ENCODE peak calls at places on chromosomes 6 and 20, in nine cellular contexts. One of them, this sample, is unnamed.

GRCh38 chr6:163659807-163660206 is 245.3 kb downstream of the QKI start:
- DNase-seq in GM23248: no peak
- DNase-seq in glutamatergic neuron: no peak
- DNase-seq in hypothalamus: no peak
- DNase-seq in stimulated activated CD4-positive, alpha-beta T cell treated with anti-CD3 and anti-CD28 coated beads, Interleukin-4, amount 100 ng/mL, for 4 hours: no peak
- DNase-seq in foreskin keratinocyte: no peak
- DNase-seq in activated gamma-delta T cell: no peak
- DNase-seq in Daoy: no peak
- DNase-seq in NCI-H510A treated with DMSO at 0.1 percent for 48 hours: no peak
- DNase-seq in this sample: no peak

GRCh38 chr6:169847773-169848380 is 96.5 kb downstream of the ERMARD start:
- DNase-seq in GM23248: peak
- DNase-seq in Daoy: no peak
- DNase-seq in foreskin keratinocyte: peak
- DNase-seq in glutamatergic neuron: no peak
- DNase-seq in NCI-H510A treated with DMSO at 0.1 percent for 48 hours: no peak
- DNase-seq in activated gamma-delta T cell: no peak
- DNase-seq in hypothalamus: no peak
- DNase-seq in stimulated activated CD4-positive, alpha-beta T cell treated with anti-CD3 and anti-CD28 coated beads, Interleukin-4, amount 100 ng/mL, for 4 hours: no peak
- DNase-seq in this sample: no peak

GRCh38 chr6:38234141-38234540 is 405.6 kb downstream of the BTBD9 start:
- DNase-seq in activated gamma-delta T cell: no peak
- DNase-seq in GM23248: no peak
- DNase-seq in foreskin keratinocyte: no peak
- DNase-seq in stimulated activated CD4-positive, alpha-beta T cell treated with anti-CD3 and anti-CD28 coated beads, Interleukin-4, amount 100 ng/mL, for 4 hours: no peak
- DNase-seq in hypothalamus: no peak
- DNase-seq in Daoy: no peak
- DNase-seq in glutamatergic neuron: no peak
- DNase-seq in NCI-H510A treated with DMSO at 0.1 percent for 48 hours: no peak
- DNase-seq in this sample: no peak

GRCh38 chr20:2698912-2699311 is 6.3 kb downstream of the EBF4 start:
- DNase-seq in glutamatergic neuron: peak
- DNase-seq in Daoy: no peak
- DNase-seq in stimulated activated CD4-positive, alpha-beta T cell treated with anti-CD3 and anti-CD28 coated beads, Interleukin-4, amount 100 ng/mL, for 4 hours: no peak
- DNase-seq in NCI-H510A treated with DMSO at 0.1 percent for 48 hours: no peak
- DNase-seq in hypothalamus: no peak
- DNase-seq in activated gamma-delta T cell: no peak
- DNase-seq in foreskin keratinocyte: no peak
- DNase-seq in GM23248: no peak
- DNase-seq in this sample: peak

GRCh38 chr6:127515234-127515793 is 3.8 kb downstream of the MTCL3 start:
- DNase-seq in stimulated activated CD4-positive, alpha-beta T cell treated with anti-CD3 and anti-CD28 coated beads, Interleukin-4, amount 100 ng/mL, for 4 hours: peak
- DNase-seq in Daoy: no peak
- DNase-seq in foreskin keratinocyte: no peak
- DNase-seq in GM23248: peak
- DNase-seq in NCI-H510A treated with DMSO at 0.1 percent for 48 hours: no peak
- DNase-seq in activated gamma-delta T cell: no peak
- DNase-seq in hypothalamus: peak
- DNase-seq in glutamatergic neuron: peak
- DNase-seq in this sample: no peak

GRCh38 chr6:109096198-109096597 is 891 bp downstream of the CEP57L1 start:
- DNase-seq in GM23248: peak
- DNase-seq in glutamatergic neuron: no peak
- DNase-seq in hypothalamus: no peak
- DNase-seq in Daoy: peak
- DNase-seq in foreskin keratinocyte: no peak
- DNase-seq in NCI-H510A treated with DMSO at 0.1 percent for 48 hours: no peak
- DNase-seq in stimulated activated CD4-positive, alpha-beta T cell treated with anti-CD3 and anti-CD28 coated beads, Interleukin-4, amount 100 ng/mL, for 4 hours: no peak
- DNase-seq in activated gamma-delta T cell: no peak
- DNase-seq in this sample: no peak

GRCh38 chr6:161139304-161139765 is 134.5 kb downstream of the AGPAT4 start:
- DNase-seq in Daoy: no peak
- DNase-seq in GM23248: no peak
- DNase-seq in stimulated activated CD4-positive, alpha-beta T cell treated with anti-CD3 and anti-CD28 coated beads, Interleukin-4, amount 100 ng/mL, for 4 hours: no peak
- DNase-seq in foreskin keratinocyte: no peak
- DNase-seq in activated gamma-delta T cell: no peak
- DNase-seq in glutamatergic neuron: no peak
- DNase-seq in NCI-H510A treated with DMSO at 0.1 percent for 48 hours: no peak
- DNase-seq in hypothalamus: no peak
- DNase-seq in this sample: no peak

GRCh38 chr6:170150590-170150945 is 140.3 kb downstream of the DLL1 start:
- DNase-seq in Daoy: no peak
- DNase-seq in activated gamma-delta T cell: no peak
- DNase-seq in foreskin keratinocyte: no peak
- DNase-seq in stimulated activated CD4-positive, alpha-beta T cell treated with anti-CD3 and anti-CD28 coated beads, Interleukin-4, amount 100 ng/mL, for 4 hours: no peak
- DNase-seq in NCI-H510A treated with DMSO at 0.1 percent for 48 hours: no peak
- DNase-seq in GM23248: no peak
- DNase-seq in hypothalamus: no peak
- DNase-seq in glutamatergic neuron: no peak
- DNase-seq in this sample: no peak

GRCh38 chr6:128806274-128806673 is 76.7 kb upstream of the LAMA2 start:
- DNase-seq in NCI-H510A treated with DMSO at 0.1 percent for 48 hours: no peak
- DNase-seq in stimulated activated CD4-positive, alpha-beta T cell treated with anti-CD3 and anti-CD28 coated beads, Interleukin-4, amount 100 ng/mL, for 4 hours: no peak
- DNase-seq in activated gamma-delta T cell: no peak
- DNase-seq in glutamatergic neuron: no peak
- DNase-seq in GM23248: peak
- DNase-seq in hypothalamus: no peak
- DNase-seq in foreskin keratinocyte: peak
- DNase-seq in Daoy: no peak
- DNase-seq in this sample: no peak

GRCh38 chr6:125050663-125051318 is 88.6 kb downstream of the RNF217 start:
- DNase-seq in foreskin keratinocyte: no peak
- DNase-seq in activated gamma-delta T cell: no peak
- DNase-seq in NCI-H510A treated with DMSO at 0.1 percent for 48 hours: peak
- DNase-seq in stimulated activated CD4-positive, alpha-beta T cell treated with anti-CD3 and anti-CD28 coated beads, Interleukin-4, amount 100 ng/mL, for 4 hours: no peak
- DNase-seq in Daoy: no peak
- DNase-seq in hypothalamus: no peak
- DNase-seq in glutamatergic neuron: no peak
- DNase-seq in GM23248: no peak
- DNase-seq in this sample: no peak

GRCh38 chr6:132122871-132123270 is 171.7 kb upstream of the CCN2 start:
- DNase-seq in foreskin keratinocyte: no peak
- DNase-seq in activated gamma-delta T cell: no peak
- DNase-seq in GM23248: no peak
- DNase-seq in stimulated activated CD4-positive, alpha-beta T cell treated with anti-CD3 and anti-CD28 coated beads, Interleukin-4, amount 100 ng/mL, for 4 hours: no peak
- DNase-seq in hypothalamus: peak
- DNase-seq in Daoy: peak
- DNase-seq in glutamatergic neuron: no peak
- DNase-seq in NCI-H510A treated with DMSO at 0.1 percent for 48 hours: no peak
- DNase-seq in this sample: no peak

GRCh38 chr20:3238616-3239025 is 369 bp downstream of the SLC4A11 start:
- DNase-seq in NCI-H510A treated with DMSO at 0.1 percent for 48 hours: peak
- DNase-seq in activated gamma-delta T cell: no peak
- DNase-seq in hypothalamus: no peak
- DNase-seq in GM23248: peak
- DNase-seq in foreskin keratinocyte: peak
- DNase-seq in glutamatergic neuron: peak
- DNase-seq in Daoy: peak
- DNase-seq in stimulated activated CD4-positive, alpha-beta T cell treated with anti-CD3 and anti-CD28 coated beads, Interleukin-4, amount 100 ng/mL, for 4 hours: peak
- DNase-seq in this sample: peak

GRCh38 chr6:16481680-16482079 is 243.3 kb downstream of the GMPR start:
- DNase-seq in foreskin keratinocyte: no peak
- DNase-seq in Daoy: no peak
- DNase-seq in stimulated activated CD4-positive, alpha-beta T cell treated with anti-CD3 and anti-CD28 coated beads, Interleukin-4, amount 100 ng/mL, for 4 hours: peak
- DNase-seq in activated gamma-delta T cell: no peak
- DNase-seq in glutamatergic neuron: no peak
- DNase-seq in hypothalamus: no peak
- DNase-seq in GM23248: no peak
- DNase-seq in NCI-H510A treated with DMSO at 0.1 percent for 48 hours: no peak
- DNase-seq in this sample: no peak

GRCh38 chr20:49585585-49586245 is 17.8 kb upstream of the PTGIS start:
- DNase-seq in foreskin keratinocyte: no peak
- DNase-seq in Daoy: no peak
- DNase-seq in activated gamma-delta T cell: no peak
- DNase-seq in stimulated activated CD4-positive, alpha-beta T cell treated with anti-CD3 and anti-CD28 coated beads, Interleukin-4, amount 100 ng/mL, for 4 hours: no peak
- DNase-seq in hypothalamus: no peak
- DNase-seq in GM23248: peak
- DNase-seq in glutamatergic neuron: no peak
- DNase-seq in NCI-H510A treated with DMSO at 0.1 percent for 48 hours: no peak
- DNase-seq in this sample: no peak

GRCh38 chr20:1390552-1391403 is 2.1 kb downstream of the FKBP1A start:
- DNase-seq in NCI-H510A treated with DMSO at 0.1 percent for 48 hours: no peak
- DNase-seq in glutamatergic neuron: no peak
- DNase-seq in activated gamma-delta T cell: no peak
- DNase-seq in GM23248: peak
- DNase-seq in Daoy: no peak
- DNase-seq in hypothalamus: no peak
- DNase-seq in stimulated activated CD4-positive, alpha-beta T cell treated with anti-CD3 and anti-CD28 coated beads, Interleukin-4, amount 100 ng/mL, for 4 hours: peak
- DNase-seq in foreskin keratinocyte: no peak
- DNase-seq in this sample: no peak

GRCh38 chr6:27374824-27375612 is 13.5 kb upstream of the ZNF391 start:
- DNase-seq in GM23248: peak
- DNase-seq in NCI-H510A treated with DMSO at 0.1 percent for 48 hours: no peak
- DNase-seq in Daoy: peak
- DNase-seq in hypothalamus: peak
- DNase-seq in activated gamma-delta T cell: no peak
- DNase-seq in stimulated activated CD4-positive, alpha-beta T cell treated with anti-CD3 and anti-CD28 coated beads, Interleukin-4, amount 100 ng/mL, for 4 hours: peak
- DNase-seq in foreskin keratinocyte: peak
- DNase-seq in glutamatergic neuron: peak
- DNase-seq in this sample: peak

GRCh38 chr6:164013480-164014208 is 599.1 kb downstream of the QKI start:
- DNase-seq in glutamatergic neuron: no peak
- DNase-seq in Daoy: no peak
- DNase-seq in GM23248: no peak
- DNase-seq in activated gamma-delta T cell: no peak
- DNase-seq in NCI-H510A treated with DMSO at 0.1 percent for 48 hours: no peak
- DNase-seq in stimulated activated CD4-positive, alpha-beta T cell treated with anti-CD3 and anti-CD28 coated beads, Interleukin-4, amount 100 ng/mL, for 4 hours: no peak
- DNase-seq in hypothalamus: no peak
- DNase-seq in foreskin keratinocyte: peak
- DNase-seq in this sample: no peak

GRCh38 chr20:40993794-40994540 is 34.7 kb upstream of the TOP1 start:
- DNase-seq in NCI-H510A treated with DMSO at 0.1 percent for 48 hours: no peak
- DNase-seq in activated gamma-delta T cell: no peak
- DNase-seq in Daoy: no peak
- DNase-seq in stimulated activated CD4-positive, alpha-beta T cell treated with anti-CD3 and anti-CD28 coated beads, Interleukin-4, amount 100 ng/mL, for 4 hours: no peak
- DNase-seq in hypothalamus: no peak
- DNase-seq in GM23248: peak
- DNase-seq in glutamatergic neuron: peak
- DNase-seq in foreskin keratinocyte: no peak
- DNase-seq in this sample: no peak

GRCh38 chr20:63176448-63177133 is 39.3 kb downstream of the YTHDF1 start:
- DNase-seq in GM23248: no peak
- DNase-seq in stimulated activated CD4-positive, alpha-beta T cell treated with anti-CD3 and anti-CD28 coated beads, Interleukin-4, amount 100 ng/mL, for 4 hours: no peak
- DNase-seq in glutamatergic neuron: peak
- DNase-seq in hypothalamus: no peak
- DNase-seq in NCI-H510A treated with DMSO at 0.1 percent for 48 hours: no peak
- DNase-seq in foreskin keratinocyte: peak
- DNase-seq in Daoy: peak
- DNase-seq in activated gamma-delta T cell: no peak
- DNase-seq in this sample: peak

GRCh38 chr6:104711371-104711770 is 148.3 kb downstream of the HACE1 start:
- DNase-seq in foreskin keratinocyte: peak
- DNase-seq in hypothalamus: no peak
- DNase-seq in GM23248: peak
- DNase-seq in Daoy: peak
- DNase-seq in NCI-H510A treated with DMSO at 0.1 percent for 48 hours: peak
- DNase-seq in activated gamma-delta T cell: no peak
- DNase-seq in glutamatergic neuron: no peak
- DNase-seq in stimulated activated CD4-positive, alpha-beta T cell treated with anti-CD3 and anti-CD28 coated beads, Interleukin-4, amount 100 ng/mL, for 4 hours: no peak
- DNase-seq in this sample: peak

GRCh38 chr6:139605350-139605749 is 230.9 kb upstream of the CITED2 start:
- DNase-seq in stimulated activated CD4-positive, alpha-beta T cell treated with anti-CD3 and anti-CD28 coated beads, Interleukin-4, amount 100 ng/mL, for 4 hours: no peak
- DNase-seq in glutamatergic neuron: no peak
- DNase-seq in hypothalamus: no peak
- DNase-seq in Daoy: peak
- DNase-seq in foreskin keratinocyte: no peak
- DNase-seq in GM23248: peak
- DNase-seq in activated gamma-delta T cell: no peak
- DNase-seq in NCI-H510A treated with DMSO at 0.1 percent for 48 hours: no peak
- DNase-seq in this sample: no peak

GRCh38 chr20:52422574-52423463 is 231.2 kb upstream of the ZFP64 start:
- DNase-seq in foreskin keratinocyte: no peak
- DNase-seq in activated gamma-delta T cell: no peak
- DNase-seq in hypothalamus: no peak
- DNase-seq in NCI-H510A treated with DMSO at 0.1 percent for 48 hours: no peak
- DNase-seq in Daoy: no peak
- DNase-seq in GM23248: peak
- DNase-seq in stimulated activated CD4-positive, alpha-beta T cell treated with anti-CD3 and anti-CD28 coated beads, Interleukin-4, amount 100 ng/mL, for 4 hours: no peak
- DNase-seq in glutamatergic neuron: no peak
- DNase-seq in this sample: no peak

GRCh38 chr6:20808984-20809383 is 274.7 kb downstream of the CDKAL1 start:
- DNase-seq in hypothalamus: no peak
- DNase-seq in Daoy: no peak
- DNase-seq in stimulated activated CD4-positive, alpha-beta T cell treated with anti-CD3 and anti-CD28 coated beads, Interleukin-4, amount 100 ng/mL, for 4 hours: no peak
- DNase-seq in GM23248: peak
- DNase-seq in glutamatergic neuron: no peak
- DNase-seq in foreskin keratinocyte: no peak
- DNase-seq in activated gamma-delta T cell: no peak
- DNase-seq in NCI-H510A treated with DMSO at 0.1 percent for 48 hours: no peak
- DNase-seq in this sample: no peak

GRCh38 chr6:163750436-163751031 is 336.0 kb downstream of the QKI start:
- DNase-seq in Daoy: no peak
- DNase-seq in GM23248: no peak
- DNase-seq in glutamatergic neuron: no peak
- DNase-seq in NCI-H510A treated with DMSO at 0.1 percent for 48 hours: no peak
- DNase-seq in foreskin keratinocyte: peak
- DNase-seq in hypothalamus: peak
- DNase-seq in activated gamma-delta T cell: no peak
- DNase-seq in stimulated activated CD4-positive, alpha-beta T cell treated with anti-CD3 and anti-CD28 coated beads, Interleukin-4, amount 100 ng/mL, for 4 hours: no peak
- DNase-seq in this sample: no peak

GRCh38 chr20:59948828-59949720 is 8.9 kb downstream of the FAM217B start:
- DNase-seq in glutamatergic neuron: no peak
- DNase-seq in hypothalamus: no peak
- DNase-seq in activated gamma-delta T cell: no peak
- DNase-seq in stimulated activated CD4-positive, alpha-beta T cell treated with anti-CD3 and anti-CD28 coated beads, Interleukin-4, amount 100 ng/mL, for 4 hours: no peak
- DNase-seq in GM23248: peak
- DNase-seq in NCI-H510A treated with DMSO at 0.1 percent for 48 hours: peak
- DNase-seq in Daoy: peak
- DNase-seq in foreskin keratinocyte: peak
- DNase-seq in this sample: peak

GRCh38 chr6:41967312-41968287 is 26.0 kb upstream of the CCND3 start:
- DNase-seq in GM23248: peak
- DNase-seq in Daoy: no peak
- DNase-seq in stimulated activated CD4-positive, alpha-beta T cell treated with anti-CD3 and anti-CD28 coated beads, Interleukin-4, amount 100 ng/mL, for 4 hours: no peak
- DNase-seq in foreskin keratinocyte: peak
- DNase-seq in activated gamma-delta T cell: no peak
- DNase-seq in NCI-H510A treated with DMSO at 0.1 percent for 48 hours: no peak
- DNase-seq in hypothalamus: no peak
- DNase-seq in glutamatergic neuron: no peak
- DNase-seq in this sample: no peak

GRCh38 chr6:68468244-68468884 is 166.7 kb upstream of the ADGRB3 start:
- DNase-seq in NCI-H510A treated with DMSO at 0.1 percent for 48 hours: no peak
- DNase-seq in Daoy: no peak
- DNase-seq in hypothalamus: no peak
- DNase-seq in stimulated activated CD4-positive, alpha-beta T cell treated with anti-CD3 and anti-CD28 coated beads, Interleukin-4, amount 100 ng/mL, for 4 hours: no peak
- DNase-seq in glutamatergic neuron: peak
- DNase-seq in GM23248: no peak
- DNase-seq in activated gamma-delta T cell: no peak
- DNase-seq in foreskin keratinocyte: no peak
- DNase-seq in this sample: no peak

GRCh38 chr6:26338810-26339209 is 26.2 kb upstream of the BTN3A2 start:
- DNase-seq in Daoy: no peak
- DNase-seq in hypothalamus: no peak
- DNase-seq in NCI-H510A treated with DMSO at 0.1 percent for 48 hours: no peak
- DNase-seq in foreskin keratinocyte: no peak
- DNase-seq in glutamatergic neuron: no peak
- DNase-seq in stimulated activated CD4-positive, alpha-beta T cell treated with anti-CD3 and anti-CD28 coated beads, Interleukin-4, amount 100 ng/mL, for 4 hours: no peak
- DNase-seq in GM23248: no peak
- DNase-seq in activated gamma-delta T cell: no peak
- DNase-seq in this sample: no peak

GRCh38 chr6:25038992-25039391 is 103.2 kb upstream of the RIPOR2 start:
- DNase-seq in glutamatergic neuron: no peak
- DNase-seq in GM23248: no peak
- DNase-seq in NCI-H510A treated with DMSO at 0.1 percent for 48 hours: no peak
- DNase-seq in activated gamma-delta T cell: no peak
- DNase-seq in foreskin keratinocyte: no peak
- DNase-seq in stimulated activated CD4-positive, alpha-beta T cell treated with anti-CD3 and anti-CD28 coated beads, Interleukin-4, amount 100 ng/mL, for 4 hours: no peak
- DNase-seq in Daoy: no peak
- DNase-seq in hypothalamus: no peak
- DNase-seq in this sample: no peak

GRCh38 chr6:123524781-123525180 is 112.0 kb downstream of the TRDN start:
- DNase-seq in glutamatergic neuron: no peak
- DNase-seq in activated gamma-delta T cell: no peak
- DNase-seq in stimulated activated CD4-positive, alpha-beta T cell treated with anti-CD3 and anti-CD28 coated beads, Interleukin-4, amount 100 ng/mL, for 4 hours: no peak
- DNase-seq in hypothalamus: no peak
- DNase-seq in NCI-H510A treated with DMSO at 0.1 percent for 48 hours: no peak
- DNase-seq in foreskin keratinocyte: no peak
- DNase-seq in GM23248: no peak
- DNase-seq in Daoy: no peak
- DNase-seq in this sample: no peak

GRCh38 chr6:12314751-12315150 is 24.6 kb downstream of the EDN1 start:
- DNase-seq in hypothalamus: no peak
- DNase-seq in stimulated activated CD4-positive, alpha-beta T cell treated with anti-CD3 and anti-CD28 coated beads, Interleukin-4, amount 100 ng/mL, for 4 hours: no peak
- DNase-seq in Daoy: no peak
- DNase-seq in GM23248: no peak
- DNase-seq in glutamatergic neuron: no peak
- DNase-seq in NCI-H510A treated with DMSO at 0.1 percent for 48 hours: no peak
- DNase-seq in foreskin keratinocyte: no peak
- DNase-seq in activated gamma-delta T cell: no peak
- DNase-seq in this sample: no peak

This sample was measured in SHP77.